ENCODE peak calls at places on chromosome 19, in nine cellular contexts. R, F, B, S, J, A, K, L and T are unnamed samples.
A peak's percentile ranks its signal among the peaks of the same experiment; 100 is the strongest.

GRCh38 chr19:57769345-57770131 is at the start of gene ZNF586:
- DNase-seq in L (peak; percentile 89), R (peak; percentile 90), J (peak; percentile 89), B (peak; percentile 92), A (peak; percentile 91), F (peak; percentile 99), S (peak; percentile 84), K (peak; percentile 90), T (peak; percentile 94)

GRCh38 chr19:29805026-29805925 is 6.5 kb upstream of the CCNE1 start:
- DNase-seq in K (no peak), R (no peak), J (peak; percentile 23), F (no peak), A (no peak), S (no peak), L (no peak), B (no peak), T (no peak)

GRCh38 chr19:48495391-48495790 is 16.2 kb downstream of the LMTK3 start:
- DNase-seq in L (no peak), R (no peak), B (no peak), A (no peak), K (no peak), S (no peak), F (no peak), J (no peak), T (no peak)

GRCh38 chr19:9189538-9189937 is 10.8 kb downstream of the OR7D2 start:
- DNase-seq in J (no peak), S (no peak), B (no peak), R (no peak), L (no peak), F (no peak), K (no peak), A (no peak), T (no peak)

GRCh38 chr19:44722131-44723121 is 23.5 kb downstream of the CEACAM16 start:
- DNase-seq in F (no peak), K (no peak), S (no peak), B (no peak), A (no peak), R (no peak), J (no peak), L (no peak), T (no peak)

GRCh38 chr19:8093740-8094139 is 41.2 kb downstream of the CCL25 start:
- DNase-seq in J (no peak), R (no peak), B (no peak), L (no peak), A (no peak), S (no peak), K (no peak), F (no peak), T (no peak)

GRCh38 chr19:33368074-33368864 is 5.2 kb upstream of the CEBPG start:
- DNase-seq in A (no peak), R (no peak), L (no peak), K (no peak), J (no peak), B (no peak), F (no peak), S (no peak), T (no peak)

GRCh38 chr19:4149518-4150288 is 3.7 kb upstream of the CREB3L3 start:
- DNase-seq in J (no peak), S (no peak), K (peak; percentile 74), L (no peak), R (peak; percentile 37), A (no peak), F (no peak), B (no peak), T (no peak)

GRCh38 chr19:16397791-16398529 is 73.3 kb downstream of the KLF2 start:
- DNase-seq in F (no peak), K (no peak), R (no peak), A (no peak), L (no peak), B (no peak), S (peak; percentile 52), J (no peak), T (no peak)

GRCh38 chr19:18940791-18941627 is at the start of gene HOMER3:
- DNase-seq in A (peak; percentile 88), S (peak; percentile 55), F (peak; percentile 80), B (peak; percentile 78), J (peak; percentile 87), L (peak; percentile 57), R (peak; percentile 86), K (peak; percentile 85), T (peak; percentile 76)

GRCh38 chr19:13983213-13983889 is 22.8 kb downstream of the RFX1 start:
- DNase-seq in B (no peak), R (no peak), A (no peak), S (no peak), K (no peak), L (no peak), J (no peak), F (no peak), T (no peak)

DNA sequence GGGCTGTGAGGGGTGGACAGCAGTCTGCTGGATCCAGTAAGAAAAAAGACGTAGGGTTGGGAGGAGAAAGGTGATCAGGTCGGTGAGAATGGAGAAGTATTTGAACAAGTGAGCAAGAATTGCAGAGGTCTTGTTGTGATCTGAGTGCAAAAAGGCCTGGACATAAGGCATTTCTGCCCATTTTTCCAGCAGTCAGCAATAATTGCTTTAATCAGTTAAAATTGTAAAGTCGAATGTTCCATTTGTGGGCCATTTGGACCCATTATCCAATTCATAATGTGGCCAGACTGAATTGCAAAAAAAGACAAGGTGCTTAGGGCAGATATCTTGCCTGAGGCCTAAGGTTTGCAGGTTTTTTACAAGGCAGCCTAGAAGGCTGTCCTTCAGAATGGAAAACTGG is 86.1 kb downstream of the ZNF737 start:
- DNase-seq in S (no peak), A (no peak), K (no peak), B (no peak), L (no peak), F (no peak), R (no peak), J (no peak), T (no peak)
- H3K4me1 ChIP-seq in S (no peaks in the 10 kb centered on the region), A (no peaks in the 10 kb centered on the region), K (no peaks in the 10 kb centered on the region), B (no peaks in the 10 kb centered on the region), L (no peaks in the 10 kb centered on the region), F (peaks cover 7% of the 10 kb centered on the region), R (no peaks in the 10 kb centered on the region), J (no peaks in the 10 kb centered on the region), T (no peaks in the 10 kb centered on the region)

GRCh38 chr19:50204811-50205675 is 1.6 kb downstream of the MYH14 start:
- DNase-seq in R (peak; percentile 94), K (peak; percentile 95), L (peak; percentile 63), A (peak; percentile 47), B (peak; percentile 83), J (peak; percentile 65), F (peak; percentile 96), S (peak; percentile 78), T (no peak)

GRCh38 chr19:50207730-50208129 is 4.3 kb downstream of the MYH14 start:
- DNase-seq in S (no peak), L (no peak), R (no peak), A (no peak), K (no peak), F (no peak), J (no peak), B (no peak), T (no peak)

GRCh38 chr19:50204081-50204428 is 633 bp downstream of the MYH14 start:
- DNase-seq in J (no peak), A (no peak), R (no peak), K (no peak), S (no peak), B (no peak), L (no peak), F (no peak), T (no peak)

GRCh38 chr19:50206191-50206590 is 2.8 kb downstream of the MYH14 start:
- DNase-seq in A (no peak), K (peak; percentile 58), R (no peak), L (no peak), S (no peak), F (no peak), B (no peak), J (no peak), T (no peak)

DNA sequence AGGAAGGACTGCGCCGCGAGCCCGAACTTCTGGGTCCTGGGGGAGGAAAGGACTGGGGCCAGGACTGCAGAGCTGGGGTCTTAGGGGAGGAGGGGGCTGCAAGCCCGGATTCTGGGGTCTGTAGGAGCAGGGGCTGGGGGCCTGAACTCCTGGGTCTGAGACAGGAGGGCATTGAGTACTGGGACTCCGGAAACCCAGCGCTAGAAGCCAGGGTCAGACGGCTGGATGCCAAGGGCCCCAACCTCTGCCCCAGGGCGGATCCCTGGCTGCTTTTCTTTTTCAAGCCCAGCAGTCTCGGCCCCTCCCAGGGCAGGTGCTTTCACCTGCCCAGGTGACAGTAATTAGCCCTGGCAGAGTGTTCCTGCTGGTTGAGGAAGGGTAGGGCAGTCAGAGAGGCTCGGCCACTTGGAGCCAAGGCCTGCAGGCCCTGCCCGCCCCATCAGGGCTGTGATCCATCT is 2.3 kb downstream of the MYH14 start:
- DNase-seq in B (peak; percentile 66), J (no peak), F (peak; percentile 72), S (peak; percentile 71), A (no peak), L (no peak), R (peak; percentile 85), K (peak; percentile 91), T (no peak)
- TF ChIP-seq CTCF in B (no peak), J (no peak), F (peak; percentile 20), S (peak; percentile 8), A (no peak), L (no peak), R (no peak), K (peak; percentile 39), T (no peak)

DNA sequence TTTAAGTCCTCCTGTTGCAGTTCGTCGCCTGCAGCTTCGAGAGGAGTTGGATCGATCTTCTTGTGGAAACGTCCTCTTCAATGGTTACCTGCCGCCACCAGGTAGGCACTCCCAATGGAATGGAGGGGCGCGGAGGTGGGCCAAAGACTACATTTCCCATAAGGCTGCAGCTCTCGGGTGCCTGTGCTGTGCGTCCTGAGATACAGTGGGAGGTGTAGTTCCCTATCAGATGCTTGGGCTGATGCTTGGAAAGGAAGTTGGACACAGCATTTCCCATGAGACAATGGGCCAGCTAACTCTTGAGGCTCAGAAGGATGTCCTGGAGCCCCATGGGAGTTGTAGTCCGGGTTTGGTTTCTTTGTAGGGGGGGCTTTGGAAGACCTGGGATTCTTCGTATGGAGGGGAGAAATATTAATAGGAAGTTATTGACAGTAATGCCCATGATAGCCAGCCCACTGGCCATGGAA is 1.8 kb downstream of the SHKBP1 start:
- DNase-seq in R (no peak), K (no peak), S (no peak), L (no peak), B (no peak), A (peak; percentile 26), J (no peak), F (peak; percentile 96), T (peak; percentile 73)
- H3K4me1 ChIP-seq in R (peaks cover 22% of the 10 kb centered on the region), K (no peaks in the 10 kb centered on the region), S (no peaks in the 10 kb centered on the region), L (peaks cover 13% of the 10 kb centered on the region), B (no peaks in the 10 kb centered on the region), A (peaks cover 3% of the 10 kb centered on the region), J (no peaks in the 10 kb centered on the region), F (peaks cover 4% of the 10 kb centered on the region), T (peaks cover 4% of the 10 kb centered on the region)

DNA sequence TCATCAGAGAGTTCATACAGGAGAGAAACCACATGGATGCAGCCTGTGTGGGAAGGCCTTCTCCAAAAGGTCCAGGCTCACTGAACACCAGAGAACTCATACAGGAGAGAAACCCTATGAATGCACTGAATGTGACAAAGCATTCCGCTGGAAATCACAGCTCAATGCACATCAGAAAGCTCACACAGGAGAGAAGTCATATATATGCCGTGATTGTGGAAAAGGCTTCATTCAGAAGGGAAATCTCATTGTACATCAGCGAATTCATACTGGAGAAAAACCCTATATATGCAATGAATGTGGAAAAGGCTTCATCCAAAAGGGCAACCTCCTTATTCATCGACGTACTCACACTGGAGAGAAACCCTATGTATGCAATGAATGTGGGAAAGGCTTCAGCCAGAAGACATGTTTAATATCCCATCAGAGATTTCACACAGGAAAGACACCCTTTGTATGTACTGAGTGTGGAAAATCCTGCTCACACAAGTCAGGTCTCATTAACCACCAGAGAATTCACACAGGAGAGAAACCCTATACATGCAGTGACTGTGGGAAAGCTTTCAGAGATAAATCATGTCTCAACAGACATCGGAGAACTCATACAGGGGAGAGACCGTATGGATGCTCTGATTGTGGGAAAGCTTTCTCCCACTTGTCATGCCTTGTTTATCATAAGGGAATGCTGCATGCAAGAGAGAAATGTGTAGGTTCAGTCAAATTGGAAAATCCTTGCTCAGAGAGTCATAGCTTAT is 17.7 kb downstream of the ZNF613 start:
- DNase-seq in L (no peak), S (no peak), F (peak; percentile 24), A (no peak), B (no peak), J (no peak), K (no peak), R (no peak), T (no peak)
- TF ChIP-seq CTCF in L (no peak), S (no peak), F (no peak), A (no peak), B (no peak), J (no peak), K (no peak), R (no peak), T (no peak)